ENCODE peak calls at places on chromosomes 4 and X, in six cellular contexts. K, X, F, S, Y and A are unnamed samples.
A peak's percentile ranks its signal among the peaks of the same experiment; 100 is the strongest.

GRCh38 chrX:13029831-13030771 is 14.3 kb downstream of the FAM9C start:
- DNase-seq in K (no peak), S (no peak), F (no peak), Y (no peak), X (peak; percentile 29), A (no peak)

GRCh38 chrX:121831601-121832000 is 784.2 kb downstream of the GLUD2 start:
- DNase-seq in S (no peak), K (no peak), X (peak; percentile 7), Y (no peak), F (peak; percentile 39), A (no peak)

GRCh38 chrX:18558799-18559198 is 113.1 kb downstream of the RS1 start:
- DNase-seq in S (no peak), K (no peak), Y (no peak), F (no peak), X (no peak), A (no peak)

GRCh38 chrX:13153796-13154195 is 109.4 kb upstream of the FAM9C start:
- DNase-seq in X (no peak), F (peak; percentile 32), S (no peak), Y (no peak), K (no peak), A (no peak)

GRCh38 chrX:13699183-13699826 is 10.4 kb downstream of the RAB9A start:
- DNase-seq in X (no peak), F (no peak), S (no peak), Y (no peak), K (no peak), A (no peak)

GRCh38 chr4:20084488-20084887 is 167.2 kb upstream of the SLIT2 start:
- DNase-seq in K (no peak), S (no peak), Y (no peak), X (no peak), F (no peak), A (no peak)

GRCh38 chr4:90127706-90128345 is 632 bp downstream of the CCSER1 start:
- DNase-seq in X (no peak), F (no peak), S (no peak), Y (no peak), K (no peak), A (no peak)

GRCh38 chrX:131728295-131729145 is 184.6 kb downstream of the OR13H1 start:
- DNase-seq in S (no peak), F (no peak), X (no peak), K (no peak), Y (peak; percentile 84), A (peak; percentile 54)

GRCh38 chr4:138897818-138898226 is 117.8 kb upstream of the NOCT start:
- DNase-seq in X (peak; percentile 58), F (peak; percentile 32), S (no peak), K (peak; percentile 59), Y (no peak), A (no peak)

GRCh38 chrX:275967-276587 is 5.1 kb upstream of the PLCXD1 start:
- DNase-seq in K (no peak), Y (no peak), S (peak; percentile 52), F (peak; percentile 55), X (peak; percentile 41), A (peak; percentile 58)

GRCh38 chrX:49273181-49273727 is 3.7 kb downstream of the PPP1R3F start:
- DNase-seq in Y (no peak), S (no peak), K (no peak), F (no peak), X (no peak), A (no peak)

GRCh38 chr4:15649914-15650545 is 5.1 kb downstream of the FBXL5 start:
- DNase-seq in Y (peak; percentile 45), F (peak; percentile 29), X (peak; percentile 63), S (peak; percentile 32), K (no peak), A (no peak)

GRCh38 chr4:7075962-7076693 is 8.3 kb upstream of the GRPEL1 start:
- DNase-seq in F (no peak), S (no peak), K (no peak), Y (no peak), X (no peak), A (no peak)

GRCh38 chr4:40916880-40917279 is 167.1 kb downstream of the NSUN7 start:
- DNase-seq in Y (no peak), S (peak; percentile 22), K (no peak), F (no peak), X (peak; percentile 23), A (no peak)
- TF ChIP-seq CTCF in Y (peak; percentile 43), S (no peak), K (no peak), F (peak; percentile 41), X (peak; percentile 35), A (no peak)

GRCh38 chr4:180840142-180840541 is 1403.1 kb upstream of the TENM3 start:
- DNase-seq in X (no peak), F (no peak), K (no peak), Y (no peak), S (no peak), A (no peak)
- TF ChIP-seq CTCF in X (no peak), F (no peak), K (no peak), Y (no peak), S (no peak), A (no peak)

GRCh38 chrX:6574762-6575161 is 39.8 kb upstream of the VCX3A start:
- DNase-seq in F (no peak), K (no peak), Y (no peak), S (peak; percentile 3), X (no peak), A (no peak)
- TF ChIP-seq CTCF in F (no peak), K (no peak), Y (no peak), S (peak; percentile 24), X (no peak), A (no peak)

DNA sequence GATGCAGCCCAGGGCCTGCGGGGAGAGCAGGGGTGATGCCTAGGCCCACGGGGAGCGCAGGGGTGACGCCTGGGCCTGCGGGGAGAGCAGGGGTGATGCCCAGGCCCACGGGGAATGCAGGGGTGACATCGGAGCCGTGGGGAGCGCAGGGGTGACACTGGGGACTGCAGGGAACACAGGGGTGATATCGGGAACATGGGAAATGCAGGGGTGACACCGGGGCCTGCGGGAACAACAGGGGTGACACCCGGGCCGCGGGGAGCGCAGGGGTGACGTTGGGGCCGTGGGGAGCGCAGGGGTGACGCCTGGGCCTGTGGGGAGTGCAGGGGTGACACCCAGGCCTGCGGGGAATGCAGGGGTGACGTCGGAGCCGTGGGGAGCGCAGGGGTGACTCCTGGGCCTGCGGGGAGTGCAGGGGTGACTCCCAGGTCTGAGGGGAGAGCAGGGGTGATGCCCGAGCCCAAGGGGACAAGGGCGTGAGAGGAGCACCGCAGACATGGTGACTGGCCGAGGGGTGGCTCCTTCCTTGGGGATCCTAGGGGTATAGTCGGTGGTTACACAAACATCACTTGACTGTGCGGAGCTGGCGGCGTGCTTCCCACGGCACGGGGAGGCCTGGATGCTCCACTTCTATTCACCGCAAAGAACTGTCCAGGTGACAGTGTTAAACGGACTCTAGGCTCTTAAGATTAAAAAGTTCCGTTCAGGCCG is 38.0 kb downstream of the GAK start:
- DNase-seq in F (no peak), X (no peak), Y (no peak), K (no peak), S (no peak), A (no peak)
- TF ChIP-seq CTCF in F (no peak), X (no peak), Y (no peak), K (no peak), S (no peak), A (no peak)